ENCODE peak calls at places on chromosomes 4 and X, in eight cellular contexts. Z is CD8-positive, alpha-beta memory T cell; P is DND-41; H is dorsolateral prefrontal cortex; W is lung; J is heart right ventricle; U is ovary; Q is K562. B is an unnamed sample.
A peak's percentile ranks its signal among the peaks of the same experiment; 100 is the strongest.

GRCh38 chrX:52553995-52554642 is 37.3 kb upstream of the XAGE1B start:
- DNase-seq in Z (no peak), P (no peak), H (no peak), W (no peak), J (no peak), U (no peak), Q (no peak), B (no peak)

GRCh38 chrX:108250654-108251579 is 159.3 kb downstream of the ATG4A start:
- DNase-seq in Z (no peak), P (no peak), H (no peak), W (no peak), J (peak; percentile 7), U (no peak), Q (no peak), B (no peak)

GRCh38 chr4:82678046-82678445 is 116.3 kb upstream of the TMEM150C start:
- DNase-seq in Z (no peak), P (no peak), H (no peak), W (no peak), J (no peak), U (no peak), Q (no peak), B (no peak)

GRCh38 chr4:40363945-40364344 is 28.8 kb downstream of the CHRNA9 start:
- DNase-seq in Z (no peak), P (no peak), H (no peak), W (no peak), J (no peak), U (no peak), Q (no peak), B (no peak)

GRCh38 chrX:24294619-24295018 is 19.2 kb downstream of the SUPT20HL2 start:
- DNase-seq in Z (no peak), P (peak; percentile 6), H (no peak), W (no peak), J (no peak), U (peak; percentile 50), Q (no peak), B (peak; percentile 30)

GRCh38 chr4:96913437-96914075 is 1073.7 kb downstream of the PDHA2 start:
- DNase-seq in Z (no peak), P (no peak), H (no peak), W (no peak), J (no peak), U (no peak), Q (no peak), B (peak; percentile 44)

GRCh38 chr4:106266201-106266600 is 49.8 kb downstream of the TBCK start:
- DNase-seq in Z (no peak), P (no peak), H (no peak), W (no peak), J (no peak), U (no peak), Q (peak; percentile 16), B (peak; percentile 58)

GRCh38 chrX:74835566-74835965 is 89.7 kb downstream of the NEXMIF start:
- DNase-seq in Z (no peak), P (no peak), H (no peak), W (no peak), J (no peak), U (no peak), Q (no peak), B (peak; percentile 0)

GRCh38 chr4:25813705-25814104 is 49.1 kb downstream of the SEL1L3 start:
- DNase-seq in Z (no peak), P (no peak), H (no peak), W (peak; percentile 64), J (no peak), U (no peak), Q (no peak), B (peak; percentile 42)

GRCh38 chrX:1388651-1389050 is 3.3 kb downstream of the SLC25A6 start:
- DNase-seq in Z (no peak), P (no peak), H (peak; percentile 17), W (no peak), J (no peak), U (no peak), Q (no peak), B (no peak)

GRCh38 chr4:88465653-88466192 is 8.8 kb downstream of the HERC5 start:
- DNase-seq in Z (no peak), P (no peak), H (no peak), W (no peak), J (no peak), U (no peak), Q (no peak), B (no peak)

GRCh38 chrX:37921758-37922157 is 74.4 kb upstream of the DYNLT3 start:
- DNase-seq in Z (no peak), P (no peak), H (no peak), W (no peak), J (no peak), U (no peak), Q (no peak), B (no peak)

GRCh38 chrX:1392376-1393130 is 640 bp upstream of the SLC25A6 start:
- DNase-seq in Z (no peak), P (no peak), H (peak; percentile 57), W (peak; percentile 74), J (peak; percentile 75), U (no peak), Q (peak; percentile 48), B (peak; percentile 82)

GRCh38 chr4:147730333-147730732 is 1.6 kb upstream of the ARHGAP10 start:
- DNase-seq in Z (no peak), P (no peak), H (no peak), W (no peak), J (no peak), U (no peak), Q (no peak), B (no peak)

GRCh38 chrX:41449615-41450014 is 2.5 kb downstream of the NYX start:
- DNase-seq in Z (no peak), P (no peak), H (no peak), W (no peak), J (no peak), U (no peak), Q (no peak), B (no peak)

GRCh38 chr4:26144526-26145167 is 176.2 kb upstream of the RBPJ start:
- DNase-seq in Z (no peak), P (no peak), H (no peak), W (no peak), J (no peak), U (no peak), Q (no peak), B (no peak)

GRCh38 chr4:97104006-97104405 is 1039.3 kb downstream of the STPG2 start:
- DNase-seq in Z (no peak), P (no peak), H (no peak), W (no peak), J (no peak), U (no peak), Q (no peak), B (no peak)

GRCh38 chr4:184768296-184768695 is 34.4 kb upstream of the CENPU start:
- DNase-seq in Z (no peak), P (no peak), H (no peak), W (no peak), J (no peak), U (no peak), Q (no peak), B (no peak)

GRCh38 chr4:48445704-48446103 is 37.4 kb upstream of the SLC10A4 start:
- DNase-seq in Z (no peak), P (no peak), H (no peak), W (no peak), J (no peak), U (no peak), Q (no peak), B (peak; percentile 29)

GRCh38 chr4:139208404-139208945 is 31.5 kb upstream of the ELF2 start:
- DNase-seq in Z (no peak), P (peak; percentile 19), H (no peak), W (no peak), J (no peak), U (no peak), Q (no peak), B (peak; percentile 70)

GRCh38 chrX:28205126-28205525 is 223.9 kb upstream of the DCAF8L1 start:
- DNase-seq in Z (no peak), P (no peak), H (no peak), W (no peak), J (no peak), U (no peak), Q (no peak), B (no peak)

GRCh38 chr4:157854819-157855218 is 318.0 kb downstream of the GASK1B start:
- DNase-seq in Z (no peak), P (no peak), H (no peak), W (no peak), J (no peak), U (no peak), Q (no peak), B (no peak)

DNA sequence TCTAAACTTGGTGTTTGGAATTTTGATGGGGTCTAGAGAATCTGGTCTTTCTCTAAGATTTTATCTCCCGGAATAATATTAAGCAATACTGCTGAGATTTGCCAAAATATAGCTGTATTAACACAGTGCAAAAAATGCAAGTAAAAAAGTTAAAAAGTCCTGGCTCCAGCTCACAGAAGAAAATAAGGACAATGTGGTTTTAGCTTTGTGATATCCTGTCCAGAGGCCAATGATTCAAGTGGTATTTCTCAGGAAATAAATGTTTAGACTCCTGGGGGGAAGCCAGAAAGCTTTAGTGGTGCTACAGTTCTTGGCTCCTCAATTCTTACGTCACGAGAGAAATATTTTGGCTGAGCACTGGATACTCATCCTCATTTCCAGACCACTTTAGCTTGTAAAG is 40.9 kb upstream of the IL13RA2 start:
- DNase-seq in Z (no peak), P (no peak), H (no peak), W (no peak), J (no peak), U (no peak), Q (no peak), B (peak; percentile 13)
- H3K27ac ChIP-seq in Z (no peak overlapping the region), P (no peak overlapping the region), H (no peak overlapping the region), W (no peak overlapping the region), J (peak overlapping the region; percentile 35), U (no peak overlapping the region), Q (no peak overlapping the region), B (no peak overlapping the region)

GRCh38 chr4:176238157-176238608 is 30.8 kb downstream of the ASB5 start:
- DNase-seq in Z (no peak), P (no peak), H (no peak), W (no peak), J (no peak), U (no peak), Q (no peak), B (peak; percentile 50)
- H3K27ac ChIP-seq in Z (no peak overlapping the region), P (no peak overlapping the region), H (no peak overlapping the region), W (no peak overlapping the region), J (peak overlapping the region; percentile 86), U (no peak overlapping the region), Q (no peak overlapping the region), B (peak overlapping the region; percentile 41)

DNA sequence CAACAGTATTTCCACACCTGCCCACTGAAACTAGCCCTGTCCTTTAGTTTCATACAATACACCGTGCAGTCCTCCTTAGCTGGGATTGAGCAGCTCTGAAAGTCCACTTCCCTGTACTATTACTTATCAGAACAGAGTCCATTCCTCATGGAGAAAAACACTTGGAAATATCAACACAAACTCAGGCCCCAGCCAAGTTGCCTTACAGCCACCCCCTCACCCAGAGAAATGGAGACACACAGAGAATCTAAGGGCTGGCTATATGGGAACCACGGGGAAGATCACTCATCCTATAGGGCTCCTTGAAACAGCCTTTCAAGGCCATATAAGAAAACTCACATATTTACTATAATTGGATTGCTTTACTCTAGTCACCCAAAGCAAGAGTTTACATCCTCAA is 1.9 kb downstream of the SCARB2 start:
- DNase-seq in Z (no peak), P (no peak), H (no peak), W (no peak), J (no peak), U (no peak), Q (no peak), B (no peak)
- H3K27ac ChIP-seq in Z (no peak overlapping the region), P (no peak overlapping the region), H (peak overlapping the region; percentile 97), W (peak overlapping the region; percentile 35), J (peak overlapping the region; percentile 95), U (peak overlapping the region; percentile 95), Q (no peak overlapping the region), B (no peak overlapping the region)

GRCh38 chr4:80507077-80507476 is 171.5 kb downstream of the CFAP299 start:
- DNase-seq in Z (no peak), P (no peak), H (no peak), W (no peak), J (no peak), U (no peak), Q (peak; percentile 8), B (no peak)

GRCh38 chr4:80507507-80507906 is 172.0 kb downstream of the CFAP299 start:
- DNase-seq in Z (no peak), P (no peak), H (no peak), W (no peak), J (no peak), U (no peak), Q (no peak), B (no peak)
- H3K27ac ChIP-seq in Z (no peak overlapping the region), P (no peak overlapping the region), H (no peak overlapping the region), W (no peak overlapping the region), J (no peak overlapping the region), U (no peak overlapping the region), Q (no peak overlapping the region), B (no peak overlapping the region)

B was measured in SJCRH30.